ENCODE peak calls at places on chromosomes 11 and 22, in ten cellular contexts. C is lower leg skin, Y is fibroblast of lung, J is left ventricle myocardium inferior, H is PC-3, W is neural crest cell, V is choroid plexus epithelial cell, M is mucosa of descending colon, E is coronary artery, G is endothelial cell of umbilical vein. O is an unnamed sample.

GRCh38 chr11:103736986-103737622 is 299.3 kb upstream of the DDI1 start:
- DNase-seq in C (no peak), Y (no peak), J (peak), H (no peak), W (no peak), V (no peak), M (no peak), E (no peak), G (no peak), O (no peak)

GRCh38 chr11:133984828-133985227 is 28.1 kb upstream of the IGSF9B start:
- DNase-seq in C (no peak), Y (no peak), J (no peak), H (no peak), W (no peak), V (no peak), M (no peak), E (no peak), G (no peak), O (no peak)

GRCh38 chr22:27866136-27867091 is 52.6 kb downstream of the PITPNB start:
- DNase-seq in C (peak), Y (peak), J (no peak), H (peak), W (no peak), V (peak), M (peak), E (no peak), G (peak), O (no peak)

GRCh38 chr11:65862941-65863888 is 3.0 kb downstream of the MUS81 start:
- DNase-seq in C (no peak), Y (no peak), J (no peak), H (no peak), W (no peak), V (peak), M (no peak), E (peak), G (no peak), O (no peak)

GRCh38 chr22:39266398-39267030 is 21.7 kb upstream of the PDGFB start:
- DNase-seq in C (no peak), Y (peak), J (no peak), H (no peak), W (no peak), V (peak), M (peak), E (no peak), G (no peak), O (no peak)

GRCh38 chr11:86940122-86940777 is 14.9 kb downstream of the FZD4 start:
- DNase-seq in C (no peak), Y (peak), J (peak), H (peak), W (no peak), V (peak), M (no peak), E (no peak), G (peak), O (no peak)

GRCh38 chr11:40247023-40247422 is 1212.4 kb downstream of the LRRC4C start:
- DNase-seq in C (no peak), Y (no peak), J (no peak), H (no peak), W (no peak), V (no peak), M (no peak), E (no peak), G (no peak), O (no peak)

GRCh38 chr11:70580036-70580805 is 181.9 kb downstream of the CTTN start:
- DNase-seq in C (no peak), Y (no peak), J (no peak), H (no peak), W (peak), V (no peak), M (no peak), E (no peak), G (no peak), O (no peak)

GRCh38 chr22:44261861-44262595 is 50.7 kb downstream of the SHISAL1 start:
- DNase-seq in C (no peak), Y (no peak), J (peak), H (no peak), W (no peak), V (no peak), M (no peak), E (peak), G (no peak), O (no peak)

GRCh38 chr11:122746050-122746478 is 90.5 kb downstream of the UBASH3B start:
- DNase-seq in C (no peak), Y (no peak), J (no peak), H (no peak), W (no peak), V (no peak), M (peak), E (no peak), G (no peak), O (no peak)

DNA sequence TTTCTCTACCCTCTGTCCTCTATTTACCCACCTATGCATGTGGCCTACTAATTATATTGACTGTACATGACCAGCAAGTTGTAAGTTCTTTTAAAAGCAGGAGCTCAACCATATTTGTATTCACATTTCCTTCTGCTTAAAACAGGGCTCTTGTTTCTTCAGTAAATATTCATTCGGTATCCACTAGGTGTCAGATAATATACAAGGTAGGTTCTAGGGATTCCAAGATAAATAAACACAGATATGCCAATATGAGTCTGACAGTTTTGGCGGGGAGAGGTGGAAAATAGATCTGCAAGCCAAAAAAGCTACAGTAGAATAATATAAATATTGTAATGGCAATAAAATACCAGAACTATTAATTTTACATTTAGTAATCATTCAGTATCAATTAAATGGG is 15.3 kb upstream of the RAB30 start:
- DNase-seq in C (no peak), Y (no peak), J (no peak), H (peak), W (no peak), V (peak), M (no peak), E (no peak), G (peak), O (no peak)
- TF ChIP-seq CTCF in C (no peak), Y (no peak), J (peak), H (peak), W (peak), V (peak), M (no peak), E (no peak), G (no peak), O (no peak)

GRCh38 chr11:9606799-9607510 is 33.5 kb downstream of the WEE1 start:
- DNase-seq in C (no peak), Y (no peak), J (no peak), H (peak), W (no peak), V (no peak), M (no peak), E (no peak), G (no peak), O (no peak)
- TF ChIP-seq CTCF in C (no peak), Y (no peak), J (no peak), H (peak), W (no peak), V (no peak), M (no peak), E (no peak), G (no peak), O (no peak)

GRCh38 chr22:26671317-26672059 is 14.1 kb downstream of the MIAT start:
- DNase-seq in C (peak), Y (no peak), J (no peak), H (no peak), W (no peak), V (no peak), M (peak), E (no peak), G (no peak), O (no peak)

GRCh38 chr22:26674211-26675190 is 17.1 kb downstream of the MIAT start:
- DNase-seq in C (no peak), Y (no peak), J (no peak), H (no peak), W (no peak), V (no peak), M (no peak), E (no peak), G (no peak), O (no peak)

GRCh38 chr22:26673485-26673884 is 16.1 kb downstream of the MIAT start:
- DNase-seq in C (peak), Y (peak), J (no peak), H (peak), W (no peak), V (peak), M (no peak), E (no peak), G (no peak), O (no peak)

GRCh38 chr22:26672060-26672471 is 14.7 kb downstream of the MIAT start:
- DNase-seq in C (no peak), Y (no peak), J (no peak), H (no peak), W (no peak), V (no peak), M (peak), E (peak), G (no peak), O (no peak)

GRCh38 chr22:26672590-26673468 is 15.4 kb downstream of the MIAT start:
- DNase-seq in C (peak), Y (peak), J (peak), H (peak), W (peak), V (peak), M (peak), E (peak), G (peak), O (peak)
- TF ChIP-seq CTCF in C (no peak), Y (peak), J (peak), H (peak), W (peak), V (peak), M (peak), E (no peak), G (peak), O (no peak)

DNA sequence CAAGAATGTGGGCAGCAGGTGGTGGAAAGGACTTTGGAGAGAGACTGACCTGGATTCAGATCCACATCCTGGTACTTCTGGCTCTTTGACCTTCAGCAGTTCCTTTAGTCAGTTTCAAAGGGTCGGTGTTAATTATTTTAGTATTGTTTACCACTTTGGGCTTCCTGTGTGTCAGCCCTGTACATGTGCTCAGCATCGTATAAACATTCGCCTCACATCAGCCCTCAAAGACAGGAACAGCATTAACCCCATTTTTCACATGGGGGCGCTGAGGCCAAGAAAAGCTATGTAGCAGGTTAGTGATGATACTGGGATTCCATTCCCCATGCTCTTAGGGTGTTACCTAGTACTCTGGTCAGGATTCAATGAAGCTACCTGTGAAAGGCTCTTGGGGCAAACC is 72.1 kb upstream of the YWHAH start:
- DNase-seq in C (no peak), Y (no peak), J (no peak), H (no peak), W (no peak), V (no peak), M (no peak), E (no peak), G (peak), O (no peak)
- TF ChIP-seq CTCF in C (no peak), Y (peak), J (peak), H (no peak), W (peak), V (no peak), M (no peak), E (no peak), G (peak), O (no peak)

GRCh38 chr11:10573556-10573955 is 5.1 kb upstream of the LYVE1 start:
- DNase-seq in C (no peak), Y (no peak), J (no peak), H (no peak), W (no peak), V (no peak), M (no peak), E (no peak), G (peak), O (no peak)

GRCh38 chr11:10573028-10573427 is 4.6 kb upstream of the LYVE1 start:
- DNase-seq in C (no peak), Y (no peak), J (no peak), H (no peak), W (no peak), V (no peak), M (no peak), E (no peak), G (no peak), O (no peak)

GRCh38 chr11:10575999-10576398 is 7.5 kb upstream of the LYVE1 start:
- DNase-seq in C (no peak), Y (no peak), J (no peak), H (no peak), W (no peak), V (no peak), M (no peak), E (no peak), G (no peak), O (no peak)

GRCh38 chr11:10575346-10575745 is 6.9 kb upstream of the LYVE1 start:
- DNase-seq in C (no peak), Y (no peak), J (no peak), H (peak), W (no peak), V (no peak), M (no peak), E (no peak), G (no peak), O (no peak)

GRCh38 chr11:10572533-10572932 is 4.1 kb upstream of the LYVE1 start:
- DNase-seq in C (no peak), Y (no peak), J (no peak), H (no peak), W (no peak), V (no peak), M (no peak), E (no peak), G (no peak), O (no peak)
- TF ChIP-seq CTCF in C (no peak), Y (no peak), J (no peak), H (no peak), W (no peak), V (no peak), M (no peak), E (no peak), G (no peak), O (no peak)

GRCh38 chr11:61785837-61786402 is 6.5 kb downstream of the TMEM258 start:
- DNase-seq in C (no peak), Y (no peak), J (no peak), H (no peak), W (no peak), V (no peak), M (no peak), E (no peak), G (no peak), O (no peak)
- TF ChIP-seq CTCF in C (no peak), Y (no peak), J (no peak), H (no peak), W (no peak), V (no peak), M (no peak), E (no peak), G (no peak), O (no peak)

GRCh38 chr11:30049214-30049613 is 32.4 kb upstream of the KCNA4 start:
- DNase-seq in C (no peak), Y (no peak), J (no peak), H (no peak), W (no peak), V (no peak), M (no peak), E (no peak), G (no peak), O (no peak)
- TF ChIP-seq CTCF in C (no peak), Y (no peak), J (peak), H (no peak), W (no peak), V (no peak), M (no peak), E (no peak), G (no peak), O (no peak)

GRCh38 chr11:30917859-30918478 is 331.8 kb upstream of the MPPED2 start:
- DNase-seq in C (no peak), Y (peak), J (no peak), H (peak), W (peak), V (peak), M (peak), E (no peak), G (peak), O (no peak)

GRCh38 chr11:30911247-30911646 is 325.1 kb upstream of the MPPED2 start:
- DNase-seq in C (no peak), Y (no peak), J (no peak), H (no peak), W (no peak), V (no peak), M (no peak), E (no peak), G (no peak), O (no peak)

GRCh38 chr11:30919389-30920172 is 333.4 kb upstream of the MPPED2 start:
- DNase-seq in C (no peak), Y (peak), J (no peak), H (no peak), W (no peak), V (peak), M (peak), E (no peak), G (no peak), O (no peak)

GRCh38 chr11:30916764-30917163 is 330.6 kb upstream of the MPPED2 start:
- DNase-seq in C (no peak), Y (no peak), J (no peak), H (no peak), W (no peak), V (no peak), M (no peak), E (no peak), G (no peak), O (no peak)

GRCh38 chr11:30914143-30914762 is 328.1 kb upstream of the MPPED2 start:
- DNase-seq in C (peak), Y (peak), J (peak), H (peak), W (peak), V (peak), M (peak), E (no peak), G (peak), O (peak)
- TF ChIP-seq CTCF in C (no peak), Y (peak), J (peak), H (peak), W (peak), V (peak), M (no peak), E (peak), G (peak), O (no peak)

GRCh38 chr11:84396521-84396920 is 1110.4 kb upstream of the CCDC90B start:
- DNase-seq in C (no peak), Y (no peak), J (no peak), H (no peak), W (no peak), V (peak), M (no peak), E (no peak), G (no peak), O (no peak)

GRCh38 chr11:84384637-84385227 is 1098.6 kb upstream of the CCDC90B start:
- DNase-seq in C (peak), Y (peak), J (no peak), H (peak), W (peak), V (peak), M (peak), E (no peak), G (peak), O (peak)

GRCh38 chr11:84390441-84391078 is 1104.4 kb upstream of the CCDC90B start:
- DNase-seq in C (no peak), Y (no peak), J (no peak), H (peak), W (no peak), V (peak), M (no peak), E (no peak), G (no peak), O (no peak)
- TF ChIP-seq CTCF in C (no peak), Y (no peak), J (no peak), H (peak), W (no peak), V (no peak), M (no peak), E (no peak), G (no peak), O (no peak)

GRCh38 chr11:68827733-68828132 is 14.0 kb downstream of the CPT1A start:
- DNase-seq in C (no peak), Y (no peak), J (no peak), H (no peak), W (no peak), V (no peak), M (no peak), E (no peak), G (no peak), O (no peak)

GRCh38 chr11:68822546-68822945 is 19.2 kb downstream of the CPT1A start:
- DNase-seq in C (no peak), Y (no peak), J (no peak), H (no peak), W (no peak), V (no peak), M (no peak), E (no peak), G (no peak), O (no peak)

GRCh38 chr11:68826726-68827125 is 15.0 kb downstream of the CPT1A start:
- DNase-seq in C (no peak), Y (no peak), J (no peak), H (no peak), W (no peak), V (no peak), M (no peak), E (no peak), G (no peak), O (no peak)

GRCh38 chr11:68828155-68828931 is 13.4 kb downstream of the CPT1A start:
- DNase-seq in C (no peak), Y (no peak), J (peak), H (no peak), W (no peak), V (no peak), M (no peak), E (no peak), G (no peak), O (no peak)

DNA sequence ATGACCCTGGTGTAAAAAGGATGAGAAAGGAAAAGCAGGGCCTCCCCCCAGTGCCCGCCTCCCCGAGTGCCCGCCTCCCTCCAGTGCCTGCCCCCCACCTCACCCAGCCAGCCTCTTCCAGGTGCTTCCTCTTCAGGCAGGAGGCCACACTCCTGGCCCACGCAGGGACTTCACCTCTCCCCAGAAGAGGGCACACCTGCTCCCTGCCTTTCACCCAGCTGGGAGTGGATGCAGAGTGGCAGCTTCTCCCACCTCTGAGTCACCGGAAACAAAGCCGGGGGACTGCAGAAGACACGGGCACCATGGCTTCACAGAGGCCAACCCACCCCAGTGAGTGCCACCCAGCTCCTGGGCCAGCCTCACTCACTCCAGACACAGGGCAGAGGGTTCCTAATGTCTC is 16.1 kb downstream of the CPT1A start:
- DNase-seq in C (no peak), Y (no peak), J (no peak), H (peak), W (no peak), V (no peak), M (peak), E (no peak), G (peak), O (no peak)
- TF ChIP-seq CTCF in C (no peak), Y (no peak), J (no peak), H (peak), W (no peak), V (no peak), M (peak), E (no peak), G (peak), O (no peak)

O was measured in omental fat pad.